ENCODE peak calls at places on chromosomes 3 and 15, in seven cellular contexts. F is IMR-90, L is body of pancreas, U is adrenal gland, M is uterus, P is K562, H is A549. V is an unnamed sample. For H3K4me1, the result is how much of the 10 kb centered on the place peaks cover.

GRCh38 chr15:32004249-32004648 is 26.1 kb upstream of the CHRNA7 start:
- DNase-seq in F (no peak), L (no peak), U (no peak), M (no peak), P (no peak), H (no peak), V (no peak)

GRCh38 chr15:81037952-81038743 is 37.4 kb downstream of the TLNRD1 start:
- DNase-seq in F (no peak), L (no peak), U (no peak), M (no peak), P (no peak), H (no peak), V (no peak)

GRCh38 chr3:115595611-115596010 is 27.7 kb upstream of the GAP43 start:
- DNase-seq in F (peak), L (no peak), U (no peak), M (no peak), P (no peak), H (no peak), V (no peak)

GRCh38 chr3:53243165-53243564 is 12.7 kb downstream of the TKT start:
- DNase-seq in F (no peak), L (peak), U (peak), M (no peak), P (no peak), H (peak), V (no peak)

GRCh38 chr3:43670635-43671522 is 19.9 kb upstream of the ABHD5 start:
- DNase-seq in F (no peak), L (no peak), U (no peak), M (no peak), P (peak), H (no peak), V (no peak)

GRCh38 chr15:70538278-70538677 is 225.1 kb downstream of the UACA start:
- DNase-seq in F (no peak), L (no peak), U (no peak), M (no peak), P (no peak), H (no peak), V (no peak)

GRCh38 chr3:101189786-101190185 is 130.6 kb downstream of the IMPG2 start:
- DNase-seq in F (peak), L (no peak), U (no peak), M (no peak), P (no peak), H (peak), V (no peak)

GRCh38 chr3:10758304-10759037 is 57.6 kb upstream of the SLC6A11 start:
- DNase-seq in F (peak), L (peak), U (peak), M (no peak), P (peak), H (peak), V (peak)

GRCh38 chr3:62667714-62668113 is 207.5 kb downstream of the CADPS start:
- DNase-seq in F (no peak), L (no peak), U (no peak), M (no peak), P (peak), H (no peak), V (no peak)

DNA sequence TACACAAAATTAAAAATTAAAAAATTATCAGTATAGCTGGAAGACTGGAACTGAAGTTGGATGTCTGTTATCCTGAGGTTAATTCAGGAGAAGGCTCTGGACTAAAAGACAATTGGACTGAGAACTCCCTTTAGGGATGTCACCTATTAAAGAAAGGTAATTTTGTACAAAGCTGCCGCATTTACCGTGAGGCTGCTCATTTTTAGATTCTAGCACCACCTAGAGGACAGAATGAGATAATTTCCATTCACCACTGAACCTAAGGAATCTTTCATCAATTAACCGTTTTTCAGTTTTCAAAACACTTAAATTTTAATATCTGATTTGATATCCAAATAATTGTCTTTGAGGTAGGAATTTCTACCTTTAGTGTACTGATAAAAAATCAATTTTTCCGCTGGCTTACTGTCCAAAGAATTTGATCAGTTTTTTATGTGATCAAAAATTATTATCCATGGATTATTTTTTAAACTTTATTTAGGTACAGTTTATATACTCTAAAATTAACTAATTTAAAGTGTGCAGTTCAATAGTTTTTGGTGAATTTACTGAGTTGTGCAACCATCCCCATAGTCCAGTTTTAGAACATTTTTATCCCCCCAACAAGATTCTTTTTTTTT is 106.7 kb upstream of the TNIK start:
- DNase-seq in F (peak), L (no peak), U (no peak), M (no peak), P (peak), H (peak), V (peak)
- H3K27ac ChIP-seq in F (no peak), L (no peak), U (no peak), M (no peak), P (no peak), H (no peak), V (no peak)

GRCh38 chr3:154062513-154062912 is 58.7 kb upstream of the ARHGEF26 start:
- DNase-seq in F (no peak), L (no peak), U (no peak), M (no peak), P (no peak), H (no peak), V (no peak)
- TF ChIP-seq POLR2A in F (no peak), L (no peak), U (no peak), M (no peak), P (no peak), H (no peak), V (no peak)

GRCh38 chr15:20652914-20653313 is 111.3 kb upstream of the GOLGA6L6 start:
- DNase-seq in F (no peak), L (no peak), U (no peak), M (no peak), P (no peak), H (no peak), V (no peak)
- H3K4me1 ChIP-seq in F (under half), L (under half), U (under half), M (under half), P (under half), H (under half), V (under half)

GRCh38 chr3:171417813-171418212 is 42.4 kb downstream of the TNIK start:
- DNase-seq in F (peak), L (peak), U (peak), M (no peak), P (no peak), H (no peak), V (no peak)

GRCh38 chr3:171416061-171416460 is 44.1 kb downstream of the TNIK start:
- DNase-seq in F (peak), L (no peak), U (no peak), M (no peak), P (no peak), H (no peak), V (no peak)

GRCh38 chr3:171415070-171415469 is 45.1 kb downstream of the TNIK start:
- DNase-seq in F (peak), L (no peak), U (no peak), M (no peak), P (no peak), H (no peak), V (no peak)

GRCh38 chr3:171416666-171417065 is 43.5 kb downstream of the TNIK start:
- DNase-seq in F (no peak), L (no peak), U (no peak), M (no peak), P (no peak), H (no peak), V (no peak)

GRCh38 chr3:171417137-171417536 is 43.1 kb downstream of the TNIK start:
- DNase-seq in F (peak), L (no peak), U (no peak), M (no peak), P (no peak), H (no peak), V (no peak)
- H3K27ac ChIP-seq in F (no peak), L (no peak), U (no peak), M (no peak), P (no peak), H (no peak), V (no peak)

GRCh38 chr15:39582977-39583585 is 2.2 kb downstream of the THBS1 start:
- DNase-seq in F (no peak), L (no peak), U (no peak), M (no peak), P (no peak), H (no peak), V (no peak)
- TF ChIP-seq POLR2A in F (no peak), L (no peak), U (no peak), M (no peak), P (no peak), H (no peak), V (no peak)

GRCh38 chr15:92884459-92884812 is 15.7 kb upstream of the CHD2 start:
- DNase-seq in F (no peak), L (no peak), U (no peak), M (no peak), P (no peak), H (no peak), V (no peak)

GRCh38 chr15:92887869-92888268 is 12.3 kb upstream of the CHD2 start:
- DNase-seq in F (no peak), L (no peak), U (no peak), M (no peak), P (no peak), H (no peak), V (no peak)

GRCh38 chr15:92884813-92885461 is 15.2 kb upstream of the CHD2 start:
- DNase-seq in F (peak), L (no peak), U (no peak), M (no peak), P (no peak), H (peak), V (no peak)

GRCh38 chr15:92886229-92886628 is 13.9 kb upstream of the CHD2 start:
- DNase-seq in F (no peak), L (no peak), U (no peak), M (no peak), P (no peak), H (no peak), V (no peak)

GRCh38 chr15:92886815-92887214 is 13.3 kb upstream of the CHD2 start:
- DNase-seq in F (no peak), L (no peak), U (no peak), M (no peak), P (no peak), H (no peak), V (no peak)
- H3K4me1 ChIP-seq in F (under half), L (under half), U (half or more), M (under half), P (under half), H (under half), V (under half)

GRCh38 chr3:190865419-190865818 is 2.9 kb upstream of the GMNC start:
- DNase-seq in F (no peak), L (no peak), U (no peak), M (no peak), P (no peak), H (no peak), V (no peak)

GRCh38 chr3:190865828-190866227 is 3.3 kb upstream of the GMNC start:
- DNase-seq in F (no peak), L (peak), U (no peak), M (no peak), P (no peak), H (peak), V (no peak)

GRCh38 chr3:190870125-190870524 is 7.6 kb upstream of the GMNC start:
- DNase-seq in F (no peak), L (no peak), U (no peak), M (no peak), P (no peak), H (no peak), V (no peak)
- H3K27ac ChIP-seq in F (no peak), L (no peak), U (no peak), M (no peak), P (no peak), H (no peak), V (no peak)

GRCh38 chr15:84872009-84872900 is 12.2 kb upstream of the SLC28A1 start:
- DNase-seq in F (no peak), L (peak), U (peak), M (no peak), P (no peak), H (no peak), V (no peak)
- TF ChIP-seq POLR2A in F (no peak), L (no peak), U (no peak), M (no peak), P (no peak), H (no peak), V (no peak)

V was measured in prostate gland.